ENCODE peak calls at places on chromosomes 13 and 19, in ten cellular contexts. R is transverse colon, A is astrocyte, B is epithelial cell of esophagus, L is fibroblast of lung, E is fibroblast of pulmonary artery, Q is pancreas, I is left lung, V is lower lobe of right lung, N is uterus. Z is an unnamed sample.

GRCh38 chr13:37360556-37360955 is 238.0 kb downstream of the POSTN start:
- DNase-seq in L (peak; percentile 7), E (peak; percentile 66), Q (no peak), V (no peak), A (peak; percentile 35), N (no peak), B (peak; percentile 17), I (no peak), R (no peak), Z (no peak)

GRCh38 chr19:50835785-50836542 is 2.6 kb upstream of the KLK15 start:
- DNase-seq in I (peak; percentile 61), L (peak; percentile 35), N (no peak), Q (peak; percentile 84), V (peak; percentile 79), E (peak; percentile 61), B (peak; percentile 63), R (peak; percentile 89), A (peak; percentile 19), Z (peak; percentile 37)

GRCh38 chr19:39021063-39021462 is 11.3 kb downstream of the FBXO27 start:
- DNase-seq in R (no peak), V (no peak), Q (no peak), L (no peak), I (no peak), E (no peak), A (no peak), N (no peak), B (no peak), Z (no peak)

GRCh38 chr19:10118960-10119359 is 739 bp downstream of the EIF3G start:
- DNase-seq in I (no peak), B (no peak), N (no peak), L (no peak), E (no peak), A (no peak), Q (no peak), V (no peak), R (no peak), Z (peak; percentile 39)

GRCh38 chr13:31242935-31243334 is 43.2 kb downstream of the B3GLCT start:
- DNase-seq in N (no peak), A (no peak), I (no peak), Q (no peak), B (no peak), V (no peak), L (peak; percentile 66), R (no peak), E (peak; percentile 12), Z (peak; percentile 66)

GRCh38 chr13:98977568-98978270 is at the start of gene DOCK9:
- DNase-seq in N (peak; percentile 54), B (peak; percentile 55), A (peak; percentile 80), Q (peak; percentile 49), L (peak; percentile 72), I (peak; percentile 57), V (peak; percentile 60), E (peak; percentile 81), R (peak; percentile 34), Z (peak; percentile 66)

GRCh38 chr13:23654111-23655110 is 84.2 kb downstream of the TNFRSF19 start:
- DNase-seq in R (no peak), V (no peak), Q (no peak), A (peak; percentile 78), L (peak; percentile 60), E (peak; percentile 57), B (peak; percentile 92), I (no peak), N (no peak), Z (no peak)

GRCh38 chr13:60753641-60754040 is 356.6 kb downstream of the TDRD3 start:
- DNase-seq in V (no peak), Q (no peak), R (no peak), N (no peak), I (no peak), E (no peak), L (no peak), B (no peak), A (no peak), Z (no peak)

GRCh38 chr19:32302778-32303177 is 42.6 kb upstream of the ZNF507 start:
- DNase-seq in R (no peak), B (no peak), L (no peak), E (no peak), N (no peak), A (no peak), I (no peak), V (no peak), Q (no peak), Z (no peak)

GRCh38 chr19:29620931-29621351 is 14.9 kb downstream of the POP4 start:
- DNase-seq in R (peak; percentile 18), I (no peak), N (no peak), Q (no peak), B (no peak), E (no peak), L (no peak), V (peak; percentile 21), A (no peak), Z (no peak)

GRCh38 chr13:33129094-33129832 is 113.0 kb downstream of the KL start:
- DNase-seq in A (no peak), E (no peak), Q (no peak), L (no peak), R (no peak), N (no peak), I (no peak), V (no peak), B (no peak), Z (no peak)

GRCh38 chr19:4304509-4305252 is at the start of gene FSD1:
- DNase-seq in E (peak; percentile 61), V (no peak), N (no peak), Q (no peak), B (no peak), L (peak; percentile 42), R (no peak), I (no peak), A (no peak), Z (peak; percentile 34)

GRCh38 chr19:18257503-18258470 is 16.5 kb downstream of the IQCN start:
- DNase-seq in V (no peak), N (no peak), L (no peak), Q (no peak), E (no peak), B (no peak), A (no peak), R (no peak), I (no peak), Z (no peak)

DNA sequence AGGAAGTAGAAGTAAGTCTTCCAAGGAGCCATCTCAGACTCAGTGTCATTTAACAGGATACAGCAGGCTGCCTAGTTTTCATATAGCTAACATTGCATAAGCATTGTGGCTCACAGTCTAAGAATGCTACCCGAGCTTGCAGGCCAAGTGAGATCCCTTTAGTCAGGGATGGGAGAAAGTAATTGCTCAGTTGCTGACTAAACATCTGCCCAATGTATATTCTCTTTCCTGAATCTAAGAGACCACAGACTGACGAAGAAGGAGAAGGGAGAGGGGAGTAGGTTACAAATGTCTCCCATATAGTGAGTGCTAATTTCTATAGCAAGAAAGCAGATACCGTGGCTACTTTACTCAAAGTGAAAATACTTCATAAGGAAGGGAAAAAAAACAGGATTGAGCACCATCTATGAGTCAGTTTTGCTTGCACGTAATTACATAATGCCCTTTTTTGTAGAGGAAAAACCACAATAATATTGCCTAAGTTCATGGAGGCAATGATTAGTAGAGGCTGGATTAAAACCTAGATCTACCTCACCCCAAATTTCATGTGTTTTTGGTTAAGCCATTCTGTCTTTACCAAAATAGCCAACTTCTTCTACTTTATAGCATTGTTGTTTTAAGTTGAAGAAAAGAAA is 454.0 kb downstream of the COG6 start:
- DNase-seq in Q (no peak), A (peak; percentile 99), L (peak; percentile 96), E (peak; percentile 97), N (peak; percentile 58), B (peak; percentile 98), V (no peak), I (no peak), R (no peak), Z (peak; percentile 98)
- H3K4me3 ChIP-seq in Q (no peak overlapping the region), A (no peak overlapping the region), L (no peak overlapping the region), E (peak overlapping the region; percentile 28), N (no peak overlapping the region), B (peak overlapping the region; percentile 12), V (no peak overlapping the region), I (no peak overlapping the region), R (no peak overlapping the region), Z (peak overlapping the region; percentile 3)

GRCh38 chr13:19587635-19588300 is 26.4 kb upstream of the TPTE2 start:
- DNase-seq in V (no peak), Q (peak; percentile 21), N (no peak), I (no peak), A (peak; percentile 10), R (no peak), B (peak; percentile 54), E (peak; percentile 57), L (peak; percentile 58), Z (peak; percentile 57)
- TF ChIP-seq CTCF in V (peak; percentile 41), Q (peak; percentile 27), N (no peak), I (peak; percentile 9), A (peak; percentile 42), R (peak; percentile 35), B (peak; percentile 61), E (peak; percentile 39), L (peak; percentile 45), Z (peak; percentile 44)

GRCh38 chr19:20858218-20858617 is 64.8 kb upstream of the ZNF85 start:
- DNase-seq in A (no peak), N (no peak), R (no peak), Q (no peak), I (no peak), L (no peak), B (no peak), E (no peak), V (no peak), Z (no peak)

GRCh38 chr19:20860339-20860738 is 62.7 kb upstream of the ZNF85 start:
- DNase-seq in L (no peak), R (no peak), Q (no peak), E (no peak), B (no peak), I (no peak), N (no peak), A (no peak), V (no peak), Z (no peak)

GRCh38 chr19:20863176-20863575 is 59.9 kb upstream of the ZNF85 start:
- DNase-seq in A (no peak), B (no peak), E (no peak), R (no peak), V (no peak), N (no peak), L (no peak), Q (no peak), I (no peak), Z (no peak)

DNA sequence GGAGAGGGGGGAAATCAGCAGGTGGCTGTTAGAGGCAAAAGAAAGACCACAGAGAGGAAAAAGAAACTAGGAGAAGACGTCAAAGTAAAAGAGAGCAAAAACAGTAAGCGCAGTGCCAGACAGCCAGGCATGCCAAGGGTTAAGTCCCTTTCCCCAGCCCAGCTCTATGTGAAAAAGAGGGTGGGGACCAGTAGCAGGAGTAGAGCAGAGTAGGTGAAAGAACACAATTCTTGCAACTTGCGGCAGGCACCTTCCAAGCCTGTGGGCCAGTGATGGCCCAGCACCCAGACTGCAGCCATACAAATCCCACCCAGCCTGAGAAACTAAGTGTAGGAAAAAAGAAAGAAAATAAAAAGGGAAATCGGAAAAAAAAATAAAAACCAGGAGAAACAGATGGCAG is 64.2 kb upstream of the ZNF85 start:
- DNase-seq in A (no peak), Q (no peak), N (no peak), R (no peak), I (no peak), V (no peak), E (no peak), L (no peak), B (no peak), Z (no peak)
- H3K4me3 ChIP-seq in A (no peak overlapping the region), Q (no peak overlapping the region), N (no peak overlapping the region), R (no peak overlapping the region), I (no peak overlapping the region), V (no peak overlapping the region), E (no peak overlapping the region), L (no peak overlapping the region), B (no peak overlapping the region), Z (no peak overlapping the region)

GRCh38 chr19:37361994-37362393 is 8.9 kb upstream of the ZNF527 start:
- DNase-seq in R (no peak), B (peak; percentile 13), Q (no peak), I (no peak), V (no peak), A (peak; percentile 36), N (no peak), L (no peak), E (peak; percentile 42), Z (peak; percentile 52)

GRCh38 chr19:37362733-37363132 is 8.2 kb upstream of the ZNF527 start:
- DNase-seq in V (no peak), L (no peak), N (no peak), Q (no peak), B (peak; percentile 24), A (no peak), E (peak; percentile 10), I (no peak), R (no peak), Z (peak; percentile 12)
- TF ChIP-seq CTCF in V (no peak), L (no peak), N (no peak), Q (no peak), B (no peak), A (no peak), E (peak; percentile 20), I (no peak), R (no peak), Z (peak; percentile 8)

Z was measured in fibroblast of mammary gland.